ENCODE peak calls at places on chromosomes 4 and X, in nine cellular contexts. X is IMR-90, V is body of pancreas, Q is breast epithelium, E is right lobe of liver, P is gastrocnemius medialis, D is sigmoid colon, C is HepG2, S is thyroid gland. U is an unnamed sample.

GRCh38 chr4:53366301-53366716 is 448 bp upstream of the SCFD2 start:
- DNase-seq in X (no peak), V (no peak), Q (no peak), E (no peak), P (no peak), D (no peak), C (no peak), S (no peak), U (no peak)

GRCh38 chr4:19987746-19988145 is 264.0 kb upstream of the SLIT2 start:
- DNase-seq in X (peak; percentile 75), V (no peak), Q (no peak), E (no peak), P (no peak), D (no peak), C (no peak), S (no peak), U (no peak)

GRCh38 chr4:106291678-106292077 is 24.3 kb downstream of the TBCK start:
- DNase-seq in X (no peak), V (no peak), Q (no peak), E (no peak), P (no peak), D (no peak), C (no peak), S (no peak), U (no peak)

GRCh38 chr4:7904942-7905341 is 34.7 kb downstream of the AFAP1 start:
- DNase-seq in X (peak; percentile 94), V (peak; percentile 12), Q (no peak), E (no peak), P (no peak), D (peak; percentile 77), C (no peak), S (no peak), U (no peak)

GRCh38 chr4:6674500-6675149 is 19.1 kb upstream of the S100P start:
- DNase-seq in X (peak; percentile 41), V (peak; percentile 61), Q (no peak), E (no peak), P (no peak), D (no peak), C (peak; percentile 60), S (peak; percentile 32), U (no peak)

GRCh38 chr4:62548108-62548524 is 1348.0 kb downstream of the ADGRL3 start:
- DNase-seq in X (no peak), V (no peak), Q (no peak), E (no peak), P (peak; percentile 18), D (no peak), C (peak; percentile 2), S (no peak), U (peak; percentile 70)

GRCh38 chr4:139988863-139989765 is 164.9 kb downstream of the MAML3 start:
- DNase-seq in X (peak; percentile 97), V (peak; percentile 64), Q (peak; percentile 82), E (no peak), P (no peak), D (peak; percentile 74), C (peak; percentile 16), S (no peak), U (peak; percentile 34)

GRCh38 chrX:44203791-44204190 is 139.7 kb downstream of the EFHC2 start:
- DNase-seq in X (no peak), V (no peak), Q (no peak), E (no peak), P (no peak), D (no peak), C (peak; percentile 0), S (no peak), U (no peak)

GRCh38 chr4:38601244-38601915 is 62.6 kb upstream of the KLF3 start:
- DNase-seq in X (peak; percentile 63), V (peak; percentile 37), Q (peak; percentile 29), E (no peak), P (no peak), D (no peak), C (peak; percentile 49), S (peak; percentile 32), U (no peak)

GRCh38 chrX:68892651-68893050 is 63.8 kb downstream of the EFNB1 start:
- DNase-seq in X (no peak), V (no peak), Q (no peak), E (no peak), P (no peak), D (no peak), C (no peak), S (no peak), U (no peak)

GRCh38 chrX:68883800-68884199 is 55.0 kb downstream of the EFNB1 start:
- DNase-seq in X (no peak), V (no peak), Q (no peak), E (no peak), P (no peak), D (no peak), C (no peak), S (no peak), U (no peak)

GRCh38 chrX:68892134-68892533 is 63.3 kb downstream of the EFNB1 start:
- DNase-seq in X (no peak), V (no peak), Q (no peak), E (no peak), P (no peak), D (no peak), C (no peak), S (no peak), U (no peak)

GRCh38 chrX:68894142-68894512 is 65.3 kb downstream of the EFNB1 start:
- DNase-seq in X (no peak), V (no peak), Q (no peak), E (no peak), P (peak; percentile 33), D (no peak), C (no peak), S (no peak), U (no peak)

GRCh38 chrX:68889244-68889643 is 60.4 kb downstream of the EFNB1 start:
- DNase-seq in X (no peak), V (no peak), Q (no peak), E (no peak), P (no peak), D (no peak), C (no peak), S (no peak), U (no peak)
- H3K27me3 ChIP-seq in X (peaks cover 60% of the 10 kb centered on the region), V (no peaks in the 10 kb centered on the region), Q (no peaks in the 10 kb centered on the region), E (no peaks in the 10 kb centered on the region), P (peaks cover 3% of the 10 kb centered on the region), D (no peaks in the 10 kb centered on the region), C (no peaks in the 10 kb centered on the region), S (no peaks in the 10 kb centered on the region), U (no peaks in the 10 kb centered on the region)

DNA sequence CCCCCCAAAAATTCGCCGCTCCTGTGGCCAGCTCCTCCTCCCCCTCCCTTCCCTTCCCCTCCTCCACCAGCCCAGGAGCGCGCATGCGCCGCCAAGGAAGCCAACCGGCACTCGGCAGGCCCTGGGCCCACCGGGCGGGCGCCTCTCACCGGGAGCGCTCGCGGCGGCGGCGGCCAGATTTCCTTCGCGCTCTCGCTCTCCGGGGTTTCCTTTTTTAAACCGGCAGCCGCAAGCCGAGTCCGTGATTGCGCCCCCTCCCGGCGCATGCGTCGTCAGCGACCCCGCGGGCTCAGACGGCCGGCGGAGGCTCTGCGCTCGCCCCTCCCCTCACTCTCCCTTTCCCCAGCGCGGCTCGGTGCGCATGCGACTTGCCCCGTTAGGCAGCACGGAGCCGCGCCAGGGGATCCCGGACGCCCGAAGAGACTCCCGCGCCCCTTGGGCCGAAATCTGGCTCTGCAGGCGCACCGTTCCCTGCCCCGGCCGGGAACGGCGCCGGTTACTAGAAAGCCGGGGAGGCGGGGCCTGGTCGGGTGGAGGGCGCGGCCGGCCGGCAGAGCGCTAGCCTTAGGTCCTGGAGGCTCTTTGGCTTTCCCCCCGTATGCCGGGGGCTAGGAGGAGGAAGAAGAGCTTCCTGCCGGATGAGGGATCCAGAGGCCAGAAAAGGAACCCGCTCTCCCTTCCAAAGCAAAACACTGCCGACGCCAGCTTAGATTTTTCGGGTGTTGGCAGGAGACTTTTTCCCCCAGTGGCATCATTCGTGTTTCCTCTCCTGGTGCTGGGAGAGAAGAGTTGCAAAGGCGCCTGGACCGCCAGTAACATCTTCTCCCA is at the start of gene CLOCK:
- DNase-seq in X (peak; percentile 85), V (peak; percentile 89), Q (peak; percentile 62), E (peak; percentile 92), P (peak; percentile 82), D (peak; percentile 92), C (peak; percentile 74), S (peak; percentile 90), U (peak; percentile 90)
- TF ChIP-seq POLR2A in X (peak; percentile 54), V (peak; percentile 74), Q (no peak), E (peak; percentile 73), P (peak; percentile 76), D (peak; percentile 63), C (peak; percentile 53), S (no peak), U (peak; percentile 75)

GRCh38 chr4:148441624-148441985 is 609 bp downstream of the NR3C2 start:
- DNase-seq in X (no peak), V (no peak), Q (no peak), E (no peak), P (no peak), D (no peak), C (no peak), S (no peak), U (no peak)
- H3K27ac ChIP-seq in X (no peak overlapping the region), V (peak overlapping the region; percentile 94), Q (peak overlapping the region; percentile 97), E (peak overlapping the region; percentile 91), P (peak overlapping the region; percentile 98), D (peak overlapping the region; percentile 97), C (no peak overlapping the region), S (peak overlapping the region; percentile 89), U (peak overlapping the region; percentile 76)

GRCh38 chrX:19334945-19335626 is 8.6 kb upstream of the PDHA1 start:
- DNase-seq in X (peak; percentile 19), V (no peak), Q (no peak), E (no peak), P (no peak), D (no peak), C (peak; percentile 75), S (no peak), U (no peak)

GRCh38 chrX:19332983-19333382 is 10.7 kb upstream of the PDHA1 start:
- DNase-seq in X (peak; percentile 3), V (no peak), Q (no peak), E (no peak), P (no peak), D (no peak), C (no peak), S (no peak), U (peak; percentile 45)
- H3K27me3 ChIP-seq in X (peaks cover 6% of the 10 kb centered on the region), V (no peaks in the 10 kb centered on the region), Q (no peaks in the 10 kb centered on the region), E (no peaks in the 10 kb centered on the region), P (no peaks in the 10 kb centered on the region), D (no peaks in the 10 kb centered on the region), C (no peaks in the 10 kb centered on the region), S (no peaks in the 10 kb centered on the region), U (no peaks in the 10 kb centered on the region)